ENCODE peak calls at places on chromosome 12, in eight cellular contexts. H is ovary, F is breast epithelium, K is stomach, W is HCT116, Y is prostate gland, I is transverse colon, L is tibial nerve. S is an unnamed sample.

GRCh38 chr12:116135209-116135930 is 142.1 kb downstream of the MED13L start:
- DNase-seq in F (no peak), W (peak), L (no peak), H (no peak), I (no peak), K (no peak), Y (no peak), S (no peak)

GRCh38 chr12:3342051-3342450 is 149.0 kb upstream of the PRMT8 start:
- DNase-seq in Y (peak), L (no peak), H (peak), I (no peak), K (peak), F (no peak), W (no peak), S (no peak)

GRCh38 chr12:88639361-88639760 is 59.1 kb upstream of the KITLG start:
- DNase-seq in F (no peak), W (no peak), I (no peak), K (no peak), L (no peak), Y (no peak), H (no peak), S (no peak)

GRCh38 chr12:60059180-60059579 is 463.4 kb downstream of the SLC16A7 start:
- DNase-seq in Y (no peak), H (no peak), L (no peak), W (no peak), I (no peak), F (no peak), K (no peak), S (no peak)

GRCh38 chr12:87464565-87464964 is 564.6 kb downstream of the C12orf50 start:
- DNase-seq in H (no peak), W (no peak), I (no peak), K (no peak), F (no peak), Y (no peak), L (no peak), S (no peak)

GRCh38 chr12:12017135-12017581 is 53.6 kb upstream of the BCL2L14 start:
- DNase-seq in Y (peak), F (no peak), H (no peak), K (no peak), L (no peak), I (no peak), W (no peak), S (no peak)

GRCh38 chr12:54082402-54082892 is 28.8 kb downstream of the HOXC4 start:
- DNase-seq in I (peak), H (peak), W (no peak), F (no peak), K (peak), L (no peak), Y (no peak), S (no peak)

GRCh38 chr12:100827901-100828520 is 33.4 kb downstream of the ANO4 start:
- DNase-seq in F (no peak), L (no peak), Y (peak), W (peak), I (no peak), K (no peak), H (no peak), S (no peak)

GRCh38 chr12:6620137-6620884 is 13.1 kb upstream of the CHD4 start:
- DNase-seq in H (no peak), I (no peak), W (no peak), K (no peak), F (no peak), L (no peak), Y (no peak), S (no peak)

DNA sequence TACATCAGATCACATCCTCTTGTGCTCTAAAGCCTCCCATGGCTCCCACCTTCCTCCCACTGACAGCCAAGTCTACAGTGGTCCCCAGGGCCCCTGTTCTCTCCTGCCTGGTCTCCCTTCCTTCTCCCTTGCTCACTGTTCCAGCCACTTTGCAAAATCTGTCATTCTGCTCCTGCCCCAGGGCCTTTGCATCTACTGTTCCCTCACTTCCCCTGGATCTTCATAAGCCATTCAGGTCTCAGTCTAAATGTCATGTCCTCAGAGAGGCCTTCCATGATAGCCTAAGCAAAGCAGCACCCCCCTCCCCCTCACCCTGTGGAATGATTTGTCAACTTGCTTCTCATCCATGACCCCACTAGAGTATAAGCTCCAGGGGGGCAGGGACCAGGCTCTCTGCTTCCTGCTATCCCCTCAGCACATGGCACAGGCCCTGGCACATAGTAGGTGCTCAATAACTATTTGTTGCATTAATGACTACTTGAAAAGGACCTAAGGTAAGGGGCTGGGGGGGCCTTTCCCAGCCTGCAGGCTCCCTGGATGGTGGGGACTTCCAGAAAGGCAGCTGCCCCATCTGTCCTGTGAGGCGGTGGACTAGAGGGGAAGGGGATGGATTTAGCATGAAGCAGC is 5.0 kb downstream of the SLC8B1 start:
- DNase-seq in K (no peak), L (no peak), W (no peak), H (no peak), F (no peak), Y (no peak), I (no peak), S (no peak)
- TF ChIP-seq POLR2A in K (no peak), L (no peak), W (no peak), H (no peak), F (no peak), Y (no peak), I (no peak), S (no peak)

GRCh38 chr12:108731105-108731865 is at the start of gene CORO1C:
- DNase-seq in Y (peak), I (peak), L (peak), K (peak), H (peak), F (peak), W (peak), S (peak)

GRCh38 chr12:108728820-108729611 is 2.3 kb downstream of the CORO1C start:
- DNase-seq in H (no peak), I (no peak), Y (no peak), F (no peak), L (no peak), K (no peak), W (no peak), S (no peak)

GRCh38 chr12:108731866-108732461 is 646 bp upstream of the CORO1C start:
- DNase-seq in H (peak), W (peak), K (peak), F (peak), L (peak), I (peak), Y (peak), S (peak)

GRCh38 chr12:108729612-108730336 is 1.5 kb downstream of the CORO1C start:
- DNase-seq in I (no peak), H (no peak), F (no peak), K (no peak), Y (no peak), W (no peak), L (no peak), S (peak)

DNA sequence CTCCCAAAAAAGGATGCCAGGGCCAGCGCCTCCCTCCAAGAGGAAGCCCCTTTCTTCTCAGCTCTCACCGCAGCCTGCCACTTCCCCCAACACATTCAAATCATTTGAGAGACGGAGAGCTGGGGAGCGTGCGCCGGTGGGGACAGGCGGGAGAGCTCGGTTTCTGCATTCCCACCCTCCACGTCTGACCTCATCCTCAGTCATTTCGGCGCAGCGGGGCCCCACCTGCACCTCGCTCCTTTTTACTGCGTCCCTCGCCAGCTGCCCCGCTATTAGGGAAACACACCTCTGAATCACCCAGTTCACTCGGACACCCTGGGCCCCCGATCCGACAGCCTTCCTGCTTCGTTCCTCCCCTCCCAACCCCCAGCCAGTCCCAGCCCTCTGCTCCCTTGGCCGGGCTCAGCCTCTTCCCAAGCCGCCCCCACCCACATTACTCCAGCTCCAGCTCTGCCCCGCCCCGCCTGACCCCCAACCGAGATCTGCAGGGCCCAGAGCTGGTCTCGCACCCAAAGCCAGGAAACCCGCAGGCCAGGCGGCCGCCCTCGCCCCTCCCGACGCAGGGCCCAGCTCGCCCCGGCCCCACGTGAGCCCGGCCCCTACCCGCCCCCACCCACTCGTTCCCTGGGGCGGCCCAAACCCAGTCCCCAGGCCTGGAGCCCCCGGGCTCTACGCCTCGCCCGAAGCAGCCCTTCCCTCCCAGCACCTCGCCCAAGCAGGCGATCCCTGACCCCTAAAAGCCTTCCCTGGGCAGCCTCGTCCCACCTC is 797 bp downstream of the CORO1C start:
- DNase-seq in F (peak), K (peak), W (peak), Y (peak), H (peak), L (peak), I (peak), S (peak)
- TF ChIP-seq POLR2A in F (peak), K (no peak), W (no peak), Y (no peak), H (peak), L (peak), I (peak), S (peak)

DNA sequence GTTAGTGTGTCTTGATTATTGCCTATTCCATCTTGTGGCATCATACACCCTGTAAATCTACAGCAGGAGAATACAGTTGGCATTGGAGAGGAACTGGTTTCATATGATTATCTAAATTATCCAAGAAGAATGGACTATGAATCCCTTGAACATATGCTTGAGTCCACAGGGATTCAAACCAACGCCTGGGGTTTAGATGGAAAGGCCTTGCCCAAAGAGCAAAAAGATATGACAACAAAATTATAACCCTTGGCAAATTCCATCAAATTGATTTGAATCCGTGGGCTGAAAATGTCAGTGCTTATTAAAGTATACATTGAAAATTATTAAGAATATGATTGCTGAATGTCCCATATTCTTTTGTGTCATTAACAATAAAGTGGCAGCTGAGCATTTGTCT is 108.2 kb downstream of the PDE3A start:
- DNase-seq in I (no peak), F (no peak), K (no peak), H (no peak), L (no peak), W (no peak), Y (no peak), S (no peak)
- TF ChIP-seq POLR2A in I (no peak), F (no peak), K (no peak), H (no peak), L (no peak), W (no peak), Y (no peak), S (no peak)

DNA sequence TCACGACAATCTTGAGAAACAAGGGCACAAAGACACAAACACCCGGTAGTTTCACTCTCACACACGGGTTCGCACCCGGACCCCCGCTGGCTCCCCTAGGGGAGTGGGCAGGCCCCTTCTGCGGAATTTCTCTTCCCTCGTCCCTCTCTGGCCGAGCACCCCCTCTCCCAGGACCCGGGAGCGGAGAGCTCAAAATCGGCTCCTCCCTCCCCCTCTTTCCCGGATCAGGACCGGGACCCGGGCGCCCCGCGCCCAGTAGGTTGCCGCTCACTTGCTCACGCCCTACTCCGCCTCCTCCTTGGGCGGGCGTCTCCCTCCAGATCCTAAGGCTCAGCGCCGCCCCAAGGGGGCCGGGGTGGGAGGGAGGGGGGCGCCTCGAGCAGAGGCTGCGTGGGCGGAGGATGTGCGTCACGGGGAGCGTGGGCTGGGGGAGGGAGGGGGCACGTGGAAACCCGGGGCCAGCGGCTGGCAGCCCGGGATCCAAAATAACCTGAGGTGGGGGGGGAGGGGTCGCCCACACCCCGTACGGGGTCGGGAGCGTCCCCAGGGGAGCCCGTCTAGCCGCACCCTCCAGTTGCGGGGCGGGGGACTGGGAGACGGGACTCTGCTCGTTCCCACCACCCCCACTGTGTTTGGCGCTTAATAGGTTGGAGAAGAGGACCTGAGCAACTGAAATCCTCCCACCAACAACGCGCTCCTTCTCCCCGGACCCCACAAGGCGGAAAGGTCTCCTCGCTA is 1.8 kb upstream of the NAB2 start:
- DNase-seq in Y (peak), K (peak), I (peak), W (peak), H (peak), L (peak), F (peak), S (peak)
- TF ChIP-seq POLR2A in Y (peak), K (no peak), I (peak), W (no peak), H (peak), L (peak), F (peak), S (peak)